ENCODE peak calls at places on chromosomes 1 and 21, in five cellular contexts. W is stomach, X is upper lobe of left lung, C is suprapubic skin, Z is esophagus muscularis mucosa. N is an unnamed sample.

GRCh38 chr1:68490046-68490651 is 6.7 kb downstream of the DEPDC1 start:
- DNase-seq in W (no peak), X (no peak), C (no peak), Z (no peak), N (no peak)

GRCh38 chr1:87121732-87122163 is 206.9 kb upstream of the LMO4 start:
- DNase-seq in W (no peak), X (no peak), C (no peak), Z (no peak), N (no peak)

GRCh38 chr1:26998319-26999300 is 5.1 kb downstream of the TRNP1 start:
- DNase-seq in W (no peak), X (peak; percentile 27), C (no peak), Z (no peak), N (no peak)

GRCh38 chr1:10918531-10918930 is 93.9 kb upstream of the TARDBP start:
- DNase-seq in W (no peak), X (no peak), C (no peak), Z (no peak), N (no peak)

GRCh38 chr1:39933956-39934941 is 20.7 kb upstream of the MFSD2A start:
- DNase-seq in W (peak; percentile 73), X (no peak), C (peak; percentile 93), Z (no peak), N (no peak)

GRCh38 chr1:212699104-212699838 is 369 bp downstream of the BATF3 start:
- DNase-seq in W (peak; percentile 52), X (peak; percentile 91), C (no peak), Z (no peak), N (peak; percentile 78)

GRCh38 chr1:100866041-100866900 is 28.4 kb downstream of the EXTL2 start:
- DNase-seq in W (no peak), X (no peak), C (no peak), Z (no peak), N (peak; percentile 10)

GRCh38 chr21:16863541-16863940 is 649.3 kb upstream of the CXADR start:
- DNase-seq in W (no peak), X (no peak), C (no peak), Z (no peak), N (no peak)

DNA sequence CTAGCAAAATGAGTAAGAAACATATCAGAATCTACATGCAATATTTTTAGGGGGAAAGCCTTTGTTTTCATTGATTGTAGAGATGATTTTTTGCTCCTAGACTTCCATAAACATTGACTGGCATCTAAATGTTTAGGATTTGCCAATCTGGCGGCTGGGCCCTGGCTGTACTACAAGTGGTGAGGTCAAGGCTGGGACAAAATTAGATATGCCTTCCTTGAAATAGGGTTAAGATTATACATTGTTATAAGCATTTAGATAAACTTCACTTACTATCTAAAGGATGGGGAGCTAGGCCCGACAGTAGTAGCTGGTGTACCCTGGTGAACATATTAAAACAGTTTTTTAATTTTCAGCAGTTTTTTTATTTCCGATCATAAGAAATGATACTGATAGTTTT is 5.2 kb downstream of the NFIA start:
- DNase-seq in W (no peak), X (no peak), C (no peak), Z (no peak), N (no peak)
- TF ChIP-seq EP300 in W (no peak), X (no peak), C (no peak), Z (no peak), N (no peak)

GRCh38 chr1:12383786-12384185 is 154.0 kb downstream of the VPS13D start:
- DNase-seq in W (no peak), X (no peak), C (no peak), Z (no peak), N (no peak)
- TF ChIP-seq POLR2AphosphoS5 in W (no peak), X (no peak), C (no peak), Z (no peak), N (no peak)

DNA sequence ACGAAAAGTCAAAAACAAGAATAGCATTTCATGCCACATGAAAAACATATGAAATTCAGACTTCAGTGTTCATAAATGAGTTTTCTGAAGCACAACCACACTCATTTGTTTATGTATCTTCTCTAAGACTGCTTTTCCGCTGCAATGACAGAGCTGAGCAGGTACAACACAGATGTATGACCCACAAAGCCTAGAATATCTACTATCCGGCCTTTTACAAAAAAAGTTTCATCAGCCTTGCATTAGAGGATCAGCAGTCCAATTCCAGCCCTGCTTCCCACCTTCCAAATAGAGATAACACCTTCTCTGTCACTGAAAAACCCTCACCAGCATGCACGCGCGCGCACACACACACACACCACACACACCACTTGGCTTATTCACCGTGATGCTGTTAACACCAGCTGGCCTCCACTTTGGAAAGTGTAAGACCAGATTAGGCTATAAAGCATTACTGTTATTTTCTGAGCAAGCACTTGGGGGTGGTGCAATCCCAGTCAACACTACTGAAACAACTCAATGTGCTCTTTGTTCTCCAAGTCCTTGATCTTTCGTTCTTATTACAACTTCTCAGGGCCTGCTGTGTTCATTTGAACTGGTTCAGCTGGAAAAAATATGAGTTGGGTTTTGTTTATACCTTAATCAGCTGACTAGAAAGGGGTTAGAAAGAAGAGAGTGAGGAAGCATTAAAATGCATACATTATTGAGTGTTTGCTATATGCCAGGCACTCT is 90.0 kb downstream of the GLUL start:
- DNase-seq in W (peak; percentile 40), X (peak; percentile 25), C (no peak), Z (no peak), N (no peak)
- TF ChIP-seq EP300 in W (no peak), X (no peak), C (no peak), Z (no peak), N (no peak)

GRCh38 chr1:234845097-234845660 is 235.2 kb upstream of the IRF2BP2 start:
- DNase-seq in W (no peak), X (no peak), C (no peak), Z (no peak), N (no peak)

GRCh38 chr1:234841710-234842231 is 231.8 kb upstream of the IRF2BP2 start:
- DNase-seq in W (no peak), X (no peak), C (no peak), Z (no peak), N (no peak)

GRCh38 chr1:234845836-234846235 is 235.9 kb upstream of the IRF2BP2 start:
- DNase-seq in W (no peak), X (no peak), C (no peak), Z (no peak), N (no peak)

GRCh38 chr1:234842726-234843641 is 233.0 kb upstream of the IRF2BP2 start:
- DNase-seq in W (no peak), X (no peak), C (no peak), Z (no peak), N (peak; percentile 37)

GRCh38 chr1:234844479-234845031 is 234.6 kb upstream of the IRF2BP2 start:
- DNase-seq in W (no peak), X (no peak), C (no peak), Z (no peak), N (no peak)
- TF ChIP-seq POLR2AphosphoS5 in W (peak; percentile 23), X (peak; percentile 28), C (no peak), Z (peak; percentile 50), N (no peak)

DNA sequence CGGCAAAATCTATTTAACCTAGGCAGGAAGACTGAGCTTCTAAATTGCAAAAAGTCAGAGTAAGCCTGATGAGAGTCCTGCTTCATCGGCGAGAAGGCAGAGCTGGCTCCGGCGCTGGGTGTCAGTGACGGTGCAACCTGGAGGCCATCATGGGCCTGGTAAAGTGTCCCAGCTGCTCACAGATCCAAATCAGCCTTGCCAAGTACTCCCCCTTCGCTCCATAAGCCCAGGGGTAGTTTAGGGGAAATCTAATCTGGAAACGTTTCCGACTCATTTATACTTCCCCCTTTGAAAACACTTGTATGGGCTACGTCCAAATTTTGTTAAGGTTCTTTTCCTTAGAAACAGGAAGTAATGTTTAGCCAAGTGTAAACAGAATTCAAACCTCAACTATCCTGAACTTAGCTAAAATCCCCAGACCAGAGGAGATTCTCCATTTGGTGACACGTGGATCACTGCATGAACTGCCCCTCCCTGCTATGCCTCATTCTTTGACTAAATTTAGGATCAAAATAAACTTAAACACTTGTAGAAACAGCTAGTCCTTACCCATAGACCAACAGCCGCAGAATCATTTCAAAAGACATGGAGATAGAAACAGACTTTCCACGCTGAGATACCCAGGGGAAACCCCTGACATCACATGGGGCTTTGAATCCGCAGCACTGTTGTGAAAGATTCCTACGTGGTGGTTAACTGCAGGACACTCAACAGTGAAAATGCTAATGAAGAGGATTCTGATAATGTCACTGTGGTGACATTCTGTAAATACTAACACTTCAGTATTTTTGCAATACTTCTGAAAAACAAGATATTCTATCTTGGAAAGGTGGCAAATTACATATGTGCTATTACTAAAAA is 172.7 kb downstream of the TGFBR3 start:
- DNase-seq in W (no peak), X (peak; percentile 39), C (no peak), Z (peak; percentile 94), N (no peak)
- TF ChIP-seq EP300 in W (no peak), X (no peak), C (no peak), Z (no peak), N (no peak)

GRCh38 chr1:154747380-154747779 is 122.7 kb downstream of the KCNN3 start:
- DNase-seq in W (no peak), X (no peak), C (no peak), Z (no peak), N (peak; percentile 39)

GRCh38 chr1:154746620-154747299 is 123.3 kb downstream of the KCNN3 start:
- DNase-seq in W (no peak), X (no peak), C (no peak), Z (no peak), N (no peak)

GRCh38 chr1:154749078-154749760 is 120.9 kb downstream of the KCNN3 start:
- DNase-seq in W (no peak), X (no peak), C (no peak), Z (no peak), N (no peak)

GRCh38 chr1:154745750-154746425 is 124.2 kb downstream of the KCNN3 start:
- DNase-seq in W (no peak), X (no peak), C (no peak), Z (no peak), N (no peak)

DNA sequence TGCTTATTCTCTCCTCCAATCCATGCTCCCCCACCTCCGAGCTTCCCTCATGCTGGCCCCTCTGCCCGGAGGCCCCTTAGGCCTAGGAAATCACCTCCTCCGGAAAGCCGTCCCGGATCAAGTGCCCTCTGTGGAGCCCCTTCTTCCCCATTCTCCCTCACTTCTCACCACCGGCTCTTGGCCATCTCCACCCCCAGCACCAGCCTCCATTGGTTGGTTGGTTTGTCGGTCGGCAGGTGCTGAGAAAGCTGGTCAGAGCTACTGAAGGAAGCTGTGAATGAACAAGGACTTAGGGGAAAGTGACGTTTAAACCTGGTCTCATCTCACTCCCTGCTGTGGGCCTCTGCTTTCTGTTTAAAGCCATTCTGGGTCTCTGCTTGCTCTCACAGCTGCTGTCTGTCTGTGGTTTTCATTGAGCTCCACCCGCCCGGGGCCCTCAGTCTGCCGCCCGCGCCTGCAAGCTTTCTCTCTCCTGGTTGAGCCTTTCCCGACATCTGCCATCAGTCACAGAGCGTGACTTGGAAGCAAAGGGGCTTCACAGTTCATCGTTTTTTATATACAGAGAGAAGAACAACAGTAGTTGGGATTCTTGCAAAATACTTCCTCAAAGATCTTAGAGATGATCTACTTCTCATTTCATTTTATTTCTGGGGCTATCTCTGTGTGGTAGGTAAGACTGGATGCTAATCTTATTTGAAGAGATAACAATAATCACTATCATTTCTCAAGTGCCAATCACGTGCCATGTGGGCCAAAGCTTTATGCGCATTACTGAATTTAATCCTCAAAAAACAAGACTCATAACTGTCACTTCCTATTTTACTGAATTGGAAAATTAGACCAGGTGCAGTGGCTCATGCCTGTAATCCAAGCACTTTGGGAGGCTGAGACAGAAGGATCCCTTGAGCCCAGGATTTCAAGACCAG is 122.0 kb downstream of the KCNN3 start:
- DNase-seq in W (no peak), X (peak; percentile 81), C (no peak), Z (peak; percentile 95), N (peak; percentile 78)
- TF ChIP-seq POLR2AphosphoS5 in W (peak; percentile 41), X (no peak), C (no peak), Z (peak; percentile 3), N (no peak)

N was measured in SK-N-SH.